ENCODE peak calls at places on chromosomes 11 and 22, in seven cellular contexts. Z, O, H, S, P, T and Y are unnamed samples.
A peak's percentile ranks its signal among the peaks of the same experiment; 100 is the strongest.

GRCh38 chr11:130846606-130847005 is 69.7 kb downstream of the SNX19 start:
- DNase-seq in Z (no peak), O (no peak), H (no peak), S (no peak), P (no peak), T (no peak), Y (no peak)

GRCh38 chr11:107819361-107820014 is 39.1 kb downstream of the SLC35F2 start:
- DNase-seq in Z (no peak), O (no peak), H (no peak), S (no peak), P (no peak), T (no peak), Y (no peak)

GRCh38 chr22:28958611-28959010 is 75.2 kb downstream of the ZNRF3 start:
- DNase-seq in Z (no peak), O (no peak), H (no peak), S (no peak), P (no peak), T (no peak), Y (no peak)

GRCh38 chr11:45918331-45918941 is 759 bp upstream of the PEX16 start:
- DNase-seq in Z (peak; percentile 12), O (peak; percentile 86), H (no peak), S (peak; percentile 93), P (peak; percentile 83), T (no peak), Y (peak; percentile 79)

GRCh38 chr11:78398715-78399114 is 18.9 kb downstream of the GAB2 start:
- DNase-seq in Z (no peak), O (no peak), H (no peak), S (no peak), P (no peak), T (no peak), Y (no peak)

GRCh38 chr11:1508986-1509385 is 22.4 kb upstream of the MOB2 start:
- DNase-seq in Z (no peak), O (no peak), H (no peak), S (no peak), P (no peak), T (no peak), Y (peak; percentile 51)

GRCh38 chr11:32385998-32386397 is 49.3 kb downstream of the WT1 start:
- DNase-seq in Z (no peak), O (no peak), H (no peak), S (peak; percentile 47), P (no peak), T (no peak), Y (peak; percentile 17)

GRCh38 chr11:83572521-83572920 is 286.4 kb upstream of the CCDC90B start:
- DNase-seq in Z (no peak), O (no peak), H (no peak), S (peak; percentile 12), P (no peak), T (no peak), Y (no peak)

GRCh38 chr11:12719221-12719620 is 45.0 kb downstream of the TEAD1 start:
- DNase-seq in Z (no peak), O (no peak), H (no peak), S (peak; percentile 42), P (no peak), T (no peak), Y (peak; percentile 47)

GRCh38 chr11:130947481-130947880 is 31.2 kb upstream of the SNX19 start:
- DNase-seq in Z (no peak), O (no peak), H (no peak), S (no peak), P (no peak), T (no peak), Y (no peak)

GRCh38 chr22:43213962-43214361 is 27.0 kb upstream of the TTLL12 start:
- DNase-seq in Z (no peak), O (no peak), H (no peak), S (no peak), P (no peak), T (no peak), Y (no peak)

GRCh38 chr11:68946416-68947090 is 34.2 kb downstream of the MRGPRD start:
- DNase-seq in Z (no peak), O (no peak), H (no peak), S (peak; percentile 92), P (no peak), T (no peak), Y (no peak)

GRCh38 chr11:69642549-69642912 is 1.6 kb downstream of the CCND1 start:
- DNase-seq in Z (peak; percentile 32), O (peak; percentile 60), H (no peak), S (no peak), P (no peak), T (peak; percentile 8), Y (peak; percentile 56)

GRCh38 chr11:66546966-66547661 is 411 bp downstream of the ACTN3 start:
- DNase-seq in Z (no peak), O (peak; percentile 41), H (no peak), S (no peak), P (no peak), T (no peak), Y (no peak)

GRCh38 chr11:559020-559620 is 1.4 kb downstream of the LMNTD2 start:
- DNase-seq in Z (no peak), O (no peak), H (no peak), S (no peak), P (no peak), T (no peak), Y (no peak)

GRCh38 chr22:21590809-21591641 is 23.5 kb downstream of the UBE2L3 start:
- DNase-seq in Z (no peak), O (no peak), H (no peak), S (no peak), P (no peak), T (no peak), Y (peak; percentile 29)

GRCh38 chr11:61056981-61057380 is 45.3 kb upstream of the CD5 start:
- DNase-seq in Z (no peak), O (no peak), H (no peak), S (no peak), P (no peak), T (no peak), Y (no peak)

GRCh38 chr22:32075997-32076725 is 33.1 kb downstream of the SLC5A1 start:
- DNase-seq in Z (no peak), O (no peak), H (no peak), S (no peak), P (no peak), T (no peak), Y (no peak)

GRCh38 chr11:132646890-132647289 is 885.4 kb downstream of the OPCML start:
- DNase-seq in Z (no peak), O (no peak), H (no peak), S (no peak), P (no peak), T (no peak), Y (no peak)

GRCh38 chr22:31248138-31248745 is 36.1 kb downstream of the LIMK2 start:
- DNase-seq in Z (peak; percentile 41), O (peak; percentile 73), H (peak; percentile 93), S (peak; percentile 94), P (no peak), T (peak; percentile 60), Y (peak; percentile 91)

GRCh38 chr11:113114452-113115027 is 153.3 kb downstream of the NCAM1 start:
- DNase-seq in Z (no peak), O (peak; percentile 51), H (no peak), S (peak; percentile 73), P (peak; percentile 62), T (no peak), Y (peak; percentile 78)

GRCh38 chr11:103601230-103601846 is 435.1 kb upstream of the DDI1 start:
- DNase-seq in Z (peak; percentile 6), O (peak; percentile 46), H (no peak), S (peak; percentile 78), P (peak; percentile 59), T (no peak), Y (peak; percentile 35)

GRCh38 chr11:5910521-5910920 is 17.5 kb downstream of the OR52E5 start:
- DNase-seq in Z (no peak), O (no peak), H (no peak), S (no peak), P (no peak), T (no peak), Y (no peak)

GRCh38 chr22:38924197-38924952 is 33.0 kb upstream of the APOBEC3A start:
- DNase-seq in Z (no peak), O (no peak), H (peak; percentile 81), S (peak; percentile 75), P (peak; percentile 88), T (no peak), Y (peak; percentile 94)

GRCh38 chr11:83676061-83676460 is 389.9 kb upstream of the CCDC90B start:
- DNase-seq in Z (no peak), O (no peak), H (no peak), S (no peak), P (no peak), T (no peak), Y (no peak)

GRCh38 chr11:12281571-12282478 is 95.5 kb upstream of the PARVA start:
- DNase-seq in Z (peak; percentile 54), O (peak; percentile 89), H (peak; percentile 94), S (peak; percentile 89), P (peak; percentile 75), T (peak; percentile 57), Y (peak; percentile 86)

GRCh38 chr22:44860311-44860710 is 107.9 kb downstream of the ARHGAP8 start:
- DNase-seq in Z (no peak), O (no peak), H (no peak), S (no peak), P (no peak), T (no peak), Y (no peak)

GRCh38 chr22:38129856-38130255 is 19.4 kb upstream of the BAIAP2L2 start:
- DNase-seq in Z (no peak), O (no peak), H (no peak), S (no peak), P (no peak), T (no peak), Y (no peak)

GRCh38 chr22:29786026-29786425 is 18.9 kb downstream of the UQCR10 start:
- DNase-seq in Z (no peak), O (no peak), H (no peak), S (no peak), P (no peak), T (no peak), Y (peak; percentile 81)

GRCh38 chr11:61378713-61379313 is 13.6 kb upstream of the TMEM216 start:
- DNase-seq in Z (no peak), O (no peak), H (no peak), S (peak; percentile 91), P (no peak), T (no peak), Y (no peak)

GRCh38 chr11:118896921-118897591 is 13.4 kb downstream of the CXCR5 start:
- DNase-seq in Z (no peak), O (no peak), H (no peak), S (no peak), P (no peak), T (no peak), Y (no peak)

GRCh38 chr22:38882480-38882879 is 10.5 kb upstream of the CBX6 start:
- DNase-seq in Z (no peak), O (no peak), H (no peak), S (peak; percentile 79), P (no peak), T (no peak), Y (peak; percentile 83)

GRCh38 chr11:28621648-28622215 is 513.5 kb downstream of the METTL15 start:
- DNase-seq in Z (no peak), O (no peak), H (no peak), S (peak; percentile 72), P (peak; percentile 61), T (no peak), Y (no peak)

GRCh38 chr22:30874431-30875370 is 93.9 kb downstream of the MORC2 start:
- DNase-seq in Z (no peak), O (no peak), H (no peak), S (no peak), P (no peak), T (no peak), Y (no peak)